ENCODE peak calls at places on chromosomes 7 and 10, in ten cellular contexts. D, I, C, L, N, T, U, J, P and S are unnamed samples.

GRCh38 chr7:136023134-136023869 is 46.1 kb upstream of the MTPN start:
- DNase-seq in N (no peak), T (no peak), U (no peak), I (no peak), D (no peak), J (no peak), L (no peak), C (no peak), P (no peak), S (no peak)

GRCh38 chr10:15814565-15814964 is 45.7 kb downstream of the MINDY3 start:
- DNase-seq in T (no peak), P (no peak), N (no peak), D (no peak), U (no peak), I (no peak), L (no peak), C (no peak), J (no peak), S (no peak)

GRCh38 chr10:89904755-89905154 is 203.4 kb downstream of the KIF20B start:
- DNase-seq in L (no peak), N (no peak), T (no peak), C (no peak), P (no peak), D (no peak), J (no peak), U (peak; percentile 60), I (no peak), S (no peak)

GRCh38 chr7:112782498-112782897 is 7.7 kb downstream of the TMEM168 start:
- DNase-seq in J (no peak), I (no peak), U (no peak), L (no peak), T (no peak), D (no peak), N (no peak), P (no peak), C (no peak), S (no peak)

GRCh38 chr10:114703377-114704125 is 45.5 kb upstream of the ABLIM1 start:
- DNase-seq in N (no peak), J (no peak), P (no peak), U (peak; percentile 36), I (no peak), C (peak; percentile 48), L (peak; percentile 48), T (no peak), D (peak; percentile 75), S (peak; percentile 50)

GRCh38 chr10:60394444-60394843 is 4.8 kb upstream of the ANK3 start:
- DNase-seq in L (no peak), J (no peak), D (no peak), U (no peak), P (no peak), C (no peak), I (no peak), T (no peak), N (no peak), S (no peak)

GRCh38 chr10:124680675-124681074 is 63.5 kb downstream of the FAM53B start:
- DNase-seq in D (no peak), C (no peak), L (no peak), P (peak; percentile 88), J (peak; percentile 86), I (peak; percentile 63), U (peak; percentile 32), N (peak; percentile 89), T (peak; percentile 85), S (no peak)

GRCh38 chr7:131509087-131509486 is 47.3 kb downstream of the PODXL start:
- DNase-seq in D (no peak), I (no peak), N (no peak), L (no peak), J (no peak), U (no peak), C (no peak), T (no peak), P (no peak), S (no peak)

GRCh38 chr7:114502454-114503254 is 88.0 kb downstream of the FOXP2 start:
- DNase-seq in L (no peak), I (no peak), P (no peak), C (no peak), N (no peak), D (peak; percentile 83), U (peak; percentile 67), T (no peak), J (no peak), S (no peak)

GRCh38 chr10:68406111-68406814 is 814 bp downstream of the RUFY2 start:
- DNase-seq in I (peak; percentile 48), J (peak; percentile 22), T (peak; percentile 69), C (peak; percentile 85), D (peak; percentile 83), U (peak; percentile 77), L (no peak), P (peak; percentile 88), N (peak; percentile 72), S (no peak)

GRCh38 chr10:21125471-21126228 is 228.5 kb upstream of the NEBL start:
- DNase-seq in N (no peak), T (no peak), U (no peak), C (no peak), P (no peak), L (no peak), D (peak; percentile 25), J (no peak), I (no peak), S (no peak)

GRCh38 chr7:41033526-41033925 is 669.4 kb downstream of the INHBA start:
- DNase-seq in N (no peak), L (no peak), P (no peak), U (peak; percentile 11), I (no peak), J (no peak), T (no peak), D (no peak), C (no peak), S (no peak)

GRCh38 chr7:47484457-47484856 is 97.5 kb downstream of the TNS3 start:
- DNase-seq in U (no peak), J (no peak), L (no peak), T (no peak), C (no peak), P (peak; percentile 56), D (no peak), N (peak; percentile 10), I (no peak), S (no peak)
- H3K4me1 ChIP-seq in U (peaks cover 47% of the 10 kb centered on the region), J (peaks cover 54% of the 10 kb centered on the region), L (no peaks in the 10 kb centered on the region), T (peaks cover 19% of the 10 kb centered on the region), C (peaks cover 7% of the 10 kb centered on the region), P (peaks cover 65% of the 10 kb centered on the region), D (peaks cover 52% of the 10 kb centered on the region), N (no peaks in the 10 kb centered on the region), I (peaks cover 23% of the 10 kb centered on the region), S (no peaks in the 10 kb centered on the region)

DNA sequence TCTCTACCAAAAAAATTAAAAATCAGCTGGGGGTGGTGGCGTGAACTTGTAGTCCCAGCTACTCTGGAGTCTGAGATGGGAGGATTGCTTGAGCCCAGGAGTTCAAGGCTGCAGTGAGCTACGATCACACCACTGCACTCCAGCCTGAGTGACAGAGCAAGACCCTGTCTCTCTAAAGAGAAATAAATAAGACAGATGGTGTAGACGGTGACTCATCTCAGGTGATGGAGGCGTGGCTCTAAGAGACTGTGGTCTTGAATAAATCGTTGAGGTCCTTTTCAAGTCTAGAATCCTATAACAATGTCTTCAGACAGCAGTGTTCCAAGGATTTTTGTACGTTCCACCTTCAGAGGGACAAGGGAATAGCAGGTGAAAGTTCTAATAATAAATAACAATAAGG is 53.8 kb upstream of the PFKFB3 start:
- DNase-seq in T (no peak), P (no peak), I (no peak), L (peak; percentile 40), D (no peak), J (no peak), N (no peak), C (no peak), U (no peak), S (no peak)
- H3K4me3 ChIP-seq in T (no peak overlapping the region), P (no peak overlapping the region), I (no peak overlapping the region), L (no peak overlapping the region), D (no peak overlapping the region), J (no peak overlapping the region), N (no peak overlapping the region), C (no peak overlapping the region), U (no peak overlapping the region), S (no peak overlapping the region)

DNA sequence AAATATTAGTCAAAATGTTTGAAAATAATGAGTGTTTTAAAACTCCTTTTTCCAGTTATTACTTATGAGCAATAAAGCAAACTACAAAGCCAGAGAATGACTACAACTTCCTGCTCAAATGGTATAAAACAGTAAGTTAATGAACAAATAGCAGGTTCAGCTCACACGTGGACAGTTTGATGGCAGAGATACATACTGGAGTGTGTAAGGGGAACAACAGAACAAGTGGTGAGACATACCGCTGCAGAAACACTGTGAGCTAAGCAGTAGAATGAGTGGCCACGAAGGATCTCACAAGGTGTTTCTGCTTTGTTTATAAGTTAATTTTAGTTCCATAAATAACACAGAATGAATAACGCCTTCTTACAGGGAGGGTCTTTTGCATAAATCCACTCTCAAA is 3.0 kb upstream of the MKX start:
- DNase-seq in C (no peak), P (no peak), I (no peak), U (no peak), D (no peak), T (no peak), L (no peak), N (no peak), J (no peak), S (no peak)
- H3K27me3 ChIP-seq in C (peaks cover 54% of the 10 kb centered on the region), P (peaks cover 9% of the 10 kb centered on the region), I (peaks cover 5% of the 10 kb centered on the region), U (peaks cover 95% of the 10 kb centered on the region), D (no peaks in the 10 kb centered on the region), T (no peaks in the 10 kb centered on the region), L (peaks cover 36% of the 10 kb centered on the region), N (no peaks in the 10 kb centered on the region), J (no peaks in the 10 kb centered on the region), S (peaks cover 35% of the 10 kb centered on the region)

DNA sequence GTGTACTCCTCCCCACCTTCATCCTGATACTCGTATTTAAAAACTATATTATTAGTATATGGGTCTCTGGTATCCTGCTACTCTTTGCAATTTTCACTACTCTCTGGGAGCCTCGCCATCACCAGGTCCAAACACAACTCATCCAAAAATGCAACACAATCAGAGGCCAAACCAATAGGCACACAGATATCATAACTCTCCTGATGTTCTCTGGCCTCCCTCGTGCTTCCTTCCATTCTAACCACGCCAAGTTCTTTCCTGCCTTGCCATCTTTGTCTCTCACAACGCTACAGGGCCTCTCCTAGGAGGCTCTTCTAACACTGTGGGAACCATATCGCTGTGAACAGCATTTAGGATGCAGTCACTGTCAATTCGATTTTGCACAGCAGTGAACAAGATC is 7.3 kb downstream of the RHEB start:
- DNase-seq in I (no peak), T (no peak), L (no peak), C (no peak), N (no peak), J (no peak), U (peak; percentile 23), P (no peak), D (no peak), S (no peak)
- H3K4me1 ChIP-seq in I (peaks cover 11% of the 10 kb centered on the region), T (peaks cover 11% of the 10 kb centered on the region), L (peaks cover 37% of the 10 kb centered on the region), C (peaks cover 2% of the 10 kb centered on the region), N (peaks cover 14% of the 10 kb centered on the region), J (peaks cover 55% of the 10 kb centered on the region), U (peaks cover 26% of the 10 kb centered on the region), P (peaks cover 66% of the 10 kb centered on the region), D (no peaks in the 10 kb centered on the region), S (peaks cover 32% of the 10 kb centered on the region)

GRCh38 chr10:74282151-74282852 is 131.3 kb downstream of the ADK start:
- DNase-seq in L (no peak), D (peak; percentile 10), T (no peak), I (no peak), J (no peak), P (no peak), N (no peak), U (peak; percentile 48), C (no peak), S (no peak)
- H3K4me3 ChIP-seq in L (no peak overlapping the region), D (no peak overlapping the region), T (no peak overlapping the region), I (no peak overlapping the region), J (no peak overlapping the region), P (no peak overlapping the region), N (no peak overlapping the region), U (no peak overlapping the region), C (no peak overlapping the region), S (no peak overlapping the region)